ENCODE peak calls at places on chromosome 1, in six cellular contexts. W is neural crest cell, V is GM20000, B is GM12864, J is GM12865, C is endothelial cell. L is an unnamed sample.
A peak's percentile ranks its signal among the peaks of the same experiment; 100 is the strongest.

GRCh38 chr1:155219592-155220031 is 11.1 kb downstream of the MTX1 start:
- DNase-seq in W (no peak), B (no peak), J (no peak), C (no peak), V (no peak), L (no peak)

GRCh38 chr1:27405074-27405473 is 12.7 kb downstream of the GPR3 start:
- DNase-seq in J (no peak), C (no peak), B (no peak), W (no peak), V (no peak), L (no peak)

GRCh38 chr1:81876901-81877750 is 76.4 kb downstream of the ADGRL2 start:
- DNase-seq in B (no peak), V (no peak), C (no peak), W (no peak), J (no peak), L (no peak)

GRCh38 chr1:45543599-45544417 is 6.8 kb upstream of the AKR1A1 start:
- DNase-seq in V (peak; percentile 58), B (peak; percentile 72), W (no peak), J (peak; percentile 83), C (peak; percentile 62), L (no peak)

GRCh38 chr1:53640696-53641065 is 98.3 kb downstream of the GLIS1 start:
- DNase-seq in B (no peak), C (no peak), W (no peak), J (no peak), V (no peak), L (no peak)

GRCh38 chr1:241802849-241803248 is 45.2 kb upstream of the EXO1 start:
- DNase-seq in B (no peak), C (no peak), V (no peak), W (no peak), J (no peak), L (no peak)

GRCh38 chr1:21447311-21447710 is 7.4 kb downstream of the NBPF3 start:
- DNase-seq in J (no peak), V (no peak), C (no peak), W (no peak), B (no peak), L (no peak)

GRCh38 chr1:192088496-192088895 is 69.8 kb upstream of the RGS18 start:
- DNase-seq in C (no peak), W (no peak), V (no peak), B (no peak), J (no peak), L (no peak)

GRCh38 chr1:201091256-201091655 is 21.0 kb downstream of the CACNA1S start:
- DNase-seq in V (no peak), J (no peak), C (no peak), B (no peak), W (no peak), L (no peak)

GRCh38 chr1:2785631-2786328 is 15.7 kb downstream of the TTC34 start:
- DNase-seq in W (no peak), B (no peak), C (no peak), V (no peak), J (no peak), L (no peak)

GRCh38 chr1:66685265-66685664 is 67.0 kb upstream of the DYNLT5 start:
- DNase-seq in V (no peak), W (no peak), B (no peak), C (no peak), J (no peak), L (no peak)

GRCh38 chr1:163537809-163538208 is 216.1 kb downstream of the NUF2 start:
- DNase-seq in B (no peak), V (no peak), J (no peak), W (no peak), C (no peak), L (no peak)

GRCh38 chr1:194117582-194117981 is 931.2 kb upstream of the B3GALT2 start:
- DNase-seq in V (no peak), B (no peak), W (no peak), C (no peak), J (peak; percentile 7), L (no peak)
- TF ChIP-seq CTCF in V (no peak), B (no peak), W (peak; percentile 29), C (peak; percentile 42), J (no peak), L (no peak)

GRCh38 chr1:54663723-54664122 is 22.1 kb downstream of the MROH7 start:
- DNase-seq in B (no peak), J (no peak), V (no peak), W (no peak), C (no peak), L (no peak)
- TF ChIP-seq CTCF in B (no peak), J (no peak), V (no peak), W (no peak), C (no peak), L (no peak)

GRCh38 chr1:17755120-17755519 is at the start of gene ACTL8:
- DNase-seq in B (no peak), W (no peak), C (peak; percentile 36), J (peak; percentile 6), V (no peak), L (no peak)
- TF ChIP-seq CTCF in B (peak; percentile 44), W (peak; percentile 46), C (peak; percentile 60), J (peak; percentile 31), V (peak; percentile 10), L (no peak)

GRCh38 chr1:238401138-238401537 is 510.4 kb upstream of the ZP4 start:
- DNase-seq in B (no peak), C (no peak), J (no peak), V (no peak), W (no peak), L (no peak)

GRCh38 chr1:238404506-238404905 is 513.8 kb upstream of the ZP4 start:
- DNase-seq in J (no peak), W (no peak), C (no peak), B (no peak), V (no peak), L (no peak)

GRCh38 chr1:238404921-238405320 is 514.2 kb upstream of the ZP4 start:
- DNase-seq in C (no peak), V (no peak), W (no peak), J (no peak), B (no peak), L (no peak)

GRCh38 chr1:238396140-238396539 is 505.4 kb upstream of the ZP4 start:
- DNase-seq in J (no peak), B (no peak), C (no peak), W (no peak), V (no peak), L (no peak)

DNA sequence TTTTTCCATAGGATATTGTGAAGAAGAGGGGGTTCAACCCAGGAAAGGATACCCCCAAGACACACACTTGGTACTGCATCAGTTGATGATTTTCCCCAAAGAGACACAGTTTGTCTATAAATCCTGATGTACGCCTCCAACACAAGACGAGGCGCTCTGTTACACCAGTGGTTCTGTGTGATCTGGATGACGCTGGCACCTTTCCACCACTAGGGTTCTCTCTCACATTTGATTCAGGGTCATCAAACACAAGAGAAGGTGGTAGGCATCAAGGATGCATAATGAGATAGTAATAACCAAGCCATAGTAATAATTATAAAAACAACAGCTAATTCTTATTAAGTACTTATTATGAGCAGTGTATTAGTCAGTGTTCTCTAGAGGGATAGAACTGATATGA is 508.8 kb upstream of the ZP4 start:
- DNase-seq in J (no peak), C (no peak), V (no peak), B (no peak), W (no peak), L (no peak)
- TF ChIP-seq CTCF in J (no peak), C (peak; percentile 37), V (no peak), B (no peak), W (peak; percentile 32), L (no peak)

GRCh38 chr1:12426030-12426429 is 192.0 kb downstream of the DHRS3 start:
- DNase-seq in C (no peak), V (no peak), J (no peak), W (no peak), B (no peak), L (no peak)

GRCh38 chr1:12417389-12417788 is 187.6 kb downstream of the VPS13D start:
- DNase-seq in B (no peak), V (no peak), W (no peak), C (no peak), J (no peak), L (no peak)

GRCh38 chr1:12424150-12424549 is 193.9 kb downstream of the DHRS3 start:
- DNase-seq in J (no peak), B (no peak), W (no peak), V (no peak), C (no peak), L (no peak)

GRCh38 chr1:12424793-12425192 is 193.2 kb downstream of the DHRS3 start:
- DNase-seq in V (no peak), B (no peak), J (no peak), C (no peak), W (no peak), L (no peak)

DNA sequence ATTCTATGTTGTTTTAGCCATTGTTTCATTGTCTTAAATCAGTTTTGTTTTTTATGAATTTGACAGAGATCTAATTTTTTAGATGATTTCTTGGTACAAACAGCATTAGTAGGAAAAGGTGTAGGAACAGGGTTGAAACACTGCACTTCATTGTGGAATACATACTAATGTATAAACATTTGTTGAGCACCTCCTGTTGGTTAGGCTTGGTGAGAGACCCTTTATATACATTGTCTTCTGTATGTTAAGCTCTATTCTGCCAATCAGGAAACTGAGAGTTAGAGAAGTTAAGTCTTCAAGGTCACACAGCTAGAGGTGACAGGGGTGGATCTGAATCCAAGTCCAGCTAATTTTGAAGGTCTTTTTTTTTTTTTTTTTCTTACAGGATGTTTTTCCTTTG is 192.7 kb downstream of the VPS13D start:
- DNase-seq in C (no peak), B (no peak), W (no peak), V (no peak), J (no peak), L (no peak)
- TF ChIP-seq CTCF in C (no peak), B (no peak), W (no peak), V (no peak), J (no peak), L (no peak)